ENCODE peak calls at places on chromosomes 3 and 15, in ten cellular contexts. D, E, H, P, A, J, Q, N, S and B are unnamed samples.

GRCh38 chr15:63556736-63557135 is 40.5 kb upstream of the FBXL22 start:
- DNase-seq in D (no peak), E (no peak), H (no peak), P (no peak), A (no peak), J (no peak), Q (no peak), N (no peak), S (no peak), B (no peak)

GRCh38 chr15:90143176-90143655 is 40.9 kb upstream of the IDH2 start:
- DNase-seq in D (peak; percentile 80), E (peak; percentile 91), H (peak; percentile 33), P (peak; percentile 54), A (peak; percentile 93), J (peak; percentile 63), Q (no peak), N (peak; percentile 74), S (peak; percentile 80), B (peak; percentile 86)

GRCh38 chr15:94703591-94703990 is 472.2 kb downstream of the MCTP2 start:
- DNase-seq in D (no peak), E (no peak), H (no peak), P (no peak), A (no peak), J (no peak), Q (no peak), N (no peak), S (no peak), B (no peak)

GRCh38 chr3:14243782-14244181 is 65.2 kb downstream of the LSM3 start:
- DNase-seq in D (no peak), E (no peak), H (no peak), P (no peak), A (no peak), J (no peak), Q (no peak), N (peak; percentile 40), S (no peak), B (no peak)

GRCh38 chr3:133885241-133885711 is 10.4 kb downstream of the RAB6B start:
- DNase-seq in D (no peak), E (no peak), H (no peak), P (no peak), A (no peak), J (no peak), Q (no peak), N (peak; percentile 29), S (no peak), B (no peak)

GRCh38 chr3:114455432-114455831 is 161.6 kb downstream of the TIGIT start:
- DNase-seq in D (no peak), E (no peak), H (no peak), P (no peak), A (no peak), J (no peak), Q (no peak), N (no peak), S (no peak), B (no peak)

GRCh38 chr15:33675246-33675645 is 293.1 kb upstream of the CHRM5 start:
- DNase-seq in D (peak; percentile 37), E (no peak), H (no peak), P (peak; percentile 10), A (no peak), J (no peak), Q (no peak), N (no peak), S (no peak), B (peak; percentile 69)

GRCh38 chr3:56761887-56762605 is 39.7 kb downstream of the ARHGEF3 start:
- DNase-seq in D (no peak), E (no peak), H (no peak), P (no peak), A (no peak), J (no peak), Q (no peak), N (no peak), S (no peak), B (no peak)

GRCh38 chr3:16807981-16808380 is 76.8 kb upstream of the PLCL2 start:
- DNase-seq in D (no peak), E (no peak), H (no peak), P (no peak), A (no peak), J (no peak), Q (no peak), N (no peak), S (no peak), B (no peak)

GRCh38 chr15:80761754-80762153 is 17.4 kb upstream of the CEMIP start:
- DNase-seq in D (no peak), E (no peak), H (no peak), P (no peak), A (no peak), J (no peak), Q (no peak), N (no peak), S (no peak), B (no peak)

GRCh38 chr15:58840048-58840447 is 68.9 kb downstream of the MINDY2 start:
- DNase-seq in D (no peak), E (peak; percentile 56), H (no peak), P (peak; percentile 40), A (no peak), J (no peak), Q (no peak), N (no peak), S (no peak), B (no peak)